ENCODE peak calls at places on chromosome 17, in five cellular contexts. A is activated CD4-positive, alpha-beta T cell treated with anti-CD3 and anti-CD28 coated beads for 24 hours; Y is T-cell; I is naive thymus-derived CD8-positive, alpha-beta T cell; C is GF-D8. F is an unnamed sample.

GRCh38 chr17:74888440-74888839 is 5.0 kb downstream of the FADS6 start:
- DNase-seq in A (no peak), Y (no peak), I (no peak), C (no peak), F (no peak)

GRCh38 chr17:59327136-59327878 is 4.1 kb upstream of the YPEL2 start:
- DNase-seq in A (no peak), Y (no peak), I (no peak), C (no peak), F (no peak)

GRCh38 chr17:72602517-72603345 is 481.9 kb downstream of the SOX9 start:
- DNase-seq in A (no peak), Y (no peak), I (no peak), C (no peak), F (no peak)

GRCh38 chr17:8649157-8650118 is 18.9 kb upstream of the MYH10 start:
- DNase-seq in A (no peak), Y (no peak), I (no peak), C (no peak), F (no peak)

GRCh38 chr17:29434550-29434949 is 44.4 kb downstream of the TAOK1 start:
- DNase-seq in A (no peak), Y (no peak), I (no peak), C (no peak), F (no peak)

GRCh38 chr17:34511265-34511664 is 68.1 kb upstream of the TMEM132E start:
- DNase-seq in A (no peak), Y (no peak), I (no peak), C (no peak), F (no peak)

GRCh38 chr17:38552343-38552742 is 53.4 kb downstream of the SRCIN1 start:
- DNase-seq in A (no peak), Y (no peak), I (no peak), C (no peak), F (no peak)

GRCh38 chr17:74779948-74780400 is 3.8 kb upstream of the NAT9 start:
- DNase-seq in A (peak; percentile 34), Y (peak; percentile 82), I (peak; percentile 81), C (peak; percentile 99), F (no peak)

GRCh38 chr17:36515837-36516236 is 18.8 kb downstream of the MYO19 start:
- DNase-seq in A (no peak), Y (no peak), I (no peak), C (no peak), F (no peak)

GRCh38 chr17:56697190-56697589 is 103.7 kb downstream of the NOG start:
- DNase-seq in A (no peak), Y (no peak), I (no peak), C (no peak), F (no peak)

GRCh38 chr17:76150712-76151622 is 9.9 kb upstream of the FOXJ1 start:
- DNase-seq in A (no peak), Y (no peak), I (no peak), C (no peak), F (no peak)

GRCh38 chr17:64500923-64501765 is 4.3 kb upstream of the POLG2 start:
- DNase-seq in A (no peak), Y (no peak), I (peak; percentile 24), C (no peak), F (no peak)

GRCh38 chr17:38444151-38444550 is 15.9 kb downstream of the ARHGAP23 start:
- DNase-seq in A (peak; percentile 47), Y (peak; percentile 41), I (peak; percentile 52), C (no peak), F (peak; percentile 64)

GRCh38 chr17:15301845-15302244 is 36.7 kb upstream of the PMP22 start:
- DNase-seq in A (no peak), Y (no peak), I (no peak), C (no peak), F (no peak)

GRCh38 chr17:69058165-69058564 is 2.6 kb downstream of the ABCA9 start:
- DNase-seq in A (no peak), Y (no peak), I (no peak), C (no peak), F (no peak)

GRCh38 chr17:49240619-49241018 is 10.0 kb upstream of the PHOSPHO1 start:
- DNase-seq in A (no peak), Y (no peak), I (no peak), C (no peak), F (no peak)

F was measured in NCI-H1930.